ENCODE peak calls at places on chromosomes 12 and 14, in nine cellular contexts. W, I, Y, J, V, A, E, K and Q are unnamed samples.

GRCh38 chr12:104347374-104348075 is 44.0 kb downstream of the EID3 start:
- DNase-seq in W (no peak), I (peak), Y (no peak), J (no peak), V (peak), A (no peak), E (peak), K (no peak), Q (no peak)

GRCh38 chr14:77071938-77072388 is 26.1 kb upstream of the CIPC start:
- DNase-seq in W (no peak), I (peak), Y (peak), J (no peak), V (no peak), A (peak), E (peak), K (no peak), Q (no peak)

GRCh38 chr14:40271480-40271879 is 839.2 kb upstream of the FBXO33 start:
- DNase-seq in W (no peak), I (no peak), Y (no peak), J (no peak), V (no peak), A (no peak), E (no peak), K (no peak), Q (no peak)

GRCh38 chr14:74932401-74932901 is 9.4 kb upstream of the RPS6KL1 start:
- DNase-seq in W (no peak), I (peak), Y (no peak), J (no peak), V (no peak), A (no peak), E (peak), K (no peak), Q (no peak)

GRCh38 chr14:100623961-100624360 is 36.7 kb upstream of the BEGAIN start:
- DNase-seq in W (no peak), I (no peak), Y (no peak), J (no peak), V (no peak), A (no peak), E (no peak), K (no peak), Q (no peak)

GRCh38 chr14:93946104-93946503 is 19.0 kb downstream of the FAM181A start:
- DNase-seq in W (no peak), I (peak), Y (peak), J (no peak), V (no peak), A (no peak), E (no peak), K (no peak), Q (no peak)

GRCh38 chr12:53172352-53172751 is 8.2 kb upstream of the ZNF740 start:
- DNase-seq in W (no peak), I (peak), Y (no peak), J (no peak), V (peak), A (no peak), E (no peak), K (no peak), Q (no peak)

GRCh38 chr12:88202500-88202899 is 60.4 kb downstream of the TMTC3 start:
- DNase-seq in W (no peak), I (peak), Y (no peak), J (no peak), V (no peak), A (peak), E (no peak), K (no peak), Q (no peak)

GRCh38 chr12:18467636-18468520 is 206.6 kb downstream of the PIK3C2G start:
- DNase-seq in W (no peak), I (no peak), Y (no peak), J (no peak), V (no peak), A (no peak), E (no peak), K (no peak), Q (no peak)

GRCh38 chr14:30115756-30116155 is 188.1 kb upstream of the PRKD1 start:
- DNase-seq in W (no peak), I (no peak), Y (no peak), J (no peak), V (no peak), A (no peak), E (no peak), K (no peak), Q (peak)

GRCh38 chr14:33534636-33535035 is 416.2 kb downstream of the EGLN3 start:
- DNase-seq in W (no peak), I (peak), Y (peak), J (no peak), V (no peak), A (no peak), E (no peak), K (no peak), Q (no peak)

GRCh38 chr14:35229495-35230089 is 62.6 kb upstream of the PSMA6 start:
- DNase-seq in W (no peak), I (peak), Y (peak), J (no peak), V (no peak), A (no peak), E (peak), K (peak), Q (no peak)

GRCh38 chr12:51942501-51943000 is 8.9 kb upstream of the ACVR1B start:
- DNase-seq in W (no peak), I (no peak), Y (no peak), J (no peak), V (peak), A (no peak), E (no peak), K (no peak), Q (no peak)

GRCh38 chr12:124422142-124422569 is 127.3 kb downstream of the RFLNA start:
- DNase-seq in W (no peak), I (no peak), Y (no peak), J (no peak), V (no peak), A (peak), E (peak), K (peak), Q (no peak)

GRCh38 chr14:79598339-79598738 is 613.0 kb downstream of the DIO2 start:
- DNase-seq in W (no peak), I (peak), Y (no peak), J (no peak), V (no peak), A (peak), E (no peak), K (no peak), Q (no peak)

GRCh38 chr14:102590667-102591099 is 1.8 kb upstream of the RCOR1 start:
- DNase-seq in W (no peak), I (peak), Y (peak), J (peak), V (peak), A (no peak), E (peak), K (no peak), Q (no peak)

GRCh38 chr14:22541721-22542120 is 47.3 kb downstream of the DAD1 start:
- DNase-seq in W (no peak), I (no peak), Y (no peak), J (no peak), V (peak), A (no peak), E (no peak), K (no peak), Q (no peak)

GRCh38 chr12:52950553-52950952 is 1.6 kb downstream of the KRT18 start:
- DNase-seq in W (no peak), I (no peak), Y (no peak), J (no peak), V (no peak), A (no peak), E (no peak), K (no peak), Q (no peak)

GRCh38 chr12:132451172-132451835 is 38.6 kb upstream of the FBRSL1 start:
- DNase-seq in W (no peak), I (no peak), Y (no peak), J (no peak), V (no peak), A (no peak), E (no peak), K (no peak), Q (no peak)